ENCODE peak calls at places on chromosomes 16 and 17, in eight cellular contexts. T is AG10803, H is omental fat pad, D is GM23338, F is adrenal gland, P is RWPE1, S is fibroblast of the aortic adventitia, G is lower leg skin. M is an unnamed sample.

GRCh38 chr17:151886-152859 is 14.8 kb downstream of the SCGB1C2 start:
- DNase-seq in T (no peak), H (peak), D (no peak), F (no peak), P (no peak), S (no peak), G (no peak), M (no peak)

GRCh38 chr17:66488874-66489273 is 186.5 kb downstream of the PRKCA start:
- DNase-seq in T (no peak), H (no peak), D (no peak), F (no peak), P (no peak), S (no peak), G (no peak), M (no peak)

GRCh38 chr17:9389116-9389515 is 186.5 kb downstream of the STX8 start:
- DNase-seq in T (peak), H (no peak), D (no peak), F (no peak), P (peak), S (peak), G (no peak), M (no peak)

GRCh38 chr17:9232591-9233270 is 211.4 kb downstream of the NTN1 start:
- DNase-seq in T (peak), H (no peak), D (no peak), F (no peak), P (no peak), S (no peak), G (no peak), M (no peak)

GRCh38 chr16:87789437-87790277 is 23.9 kb upstream of the KLHDC4 start:
- DNase-seq in T (peak), H (no peak), D (no peak), F (no peak), P (peak), S (peak), G (peak), M (no peak)

GRCh38 chr16:54446639-54447038 is 160.1 kb upstream of the IRX3 start:
- DNase-seq in T (peak), H (no peak), D (no peak), F (peak), P (peak), S (peak), G (peak), M (no peak)

GRCh38 chr16:89172171-89172900 is 788 bp downstream of the CDH15 start:
- DNase-seq in T (no peak), H (no peak), D (no peak), F (peak), P (no peak), S (no peak), G (no peak), M (no peak)

GRCh38 chr17:71192039-71192555 is 928.7 kb upstream of the SOX9 start:
- DNase-seq in T (no peak), H (no peak), D (no peak), F (no peak), P (no peak), S (no peak), G (no peak), M (no peak)

GRCh38 chr16:65117701-65118448 is 4.0 kb downstream of the CDH11 start:
- DNase-seq in T (peak), H (no peak), D (peak), F (peak), P (peak), S (peak), G (peak), M (peak)

GRCh38 chr16:28838558-28838918 is 7.6 kb downstream of the TUFM start:
- DNase-seq in T (no peak), H (no peak), D (no peak), F (no peak), P (no peak), S (no peak), G (no peak), M (no peak)

GRCh38 chr17:32684087-32684828 is 192.7 kb downstream of the MYO1D start:
- DNase-seq in T (no peak), H (no peak), D (no peak), F (no peak), P (peak), S (no peak), G (no peak), M (no peak)

GRCh38 chr17:58487589-58488427 is at the start of gene HSF5:
- DNase-seq in T (no peak), H (no peak), D (peak), F (no peak), P (no peak), S (no peak), G (no peak), M (no peak)

GRCh38 chr17:18980682-18981384 is 23.7 kb downstream of the FAM83G start:
- DNase-seq in T (no peak), H (no peak), D (no peak), F (no peak), P (no peak), S (peak), G (no peak), M (no peak)

GRCh38 chr17:55440391-55440790 is 18.8 kb upstream of the MMD start:
- DNase-seq in T (no peak), H (no peak), D (no peak), F (no peak), P (no peak), S (no peak), G (no peak), M (no peak)

GRCh38 chr17:63171428-63172205 is 205.6 kb downstream of the TANC2 start:
- DNase-seq in T (peak), H (no peak), D (no peak), F (no peak), P (no peak), S (peak), G (no peak), M (no peak)

GRCh38 chr17:50129303-50129945 is 536 bp downstream of the SAMD14 start:
- DNase-seq in T (peak), H (no peak), D (peak), F (peak), P (no peak), S (no peak), G (no peak), M (peak)

GRCh38 chr16:87145181-87146176 is 171.7 kb downstream of the C16orf95 start:
- DNase-seq in T (peak), H (no peak), D (no peak), F (no peak), P (peak), S (peak), G (no peak), M (no peak)

GRCh38 chr16:85229869-85230416 is 117.7 kb upstream of the CIBAR2 start:
- DNase-seq in T (no peak), H (no peak), D (no peak), F (no peak), P (no peak), S (no peak), G (no peak), M (no peak)

GRCh38 chr16:62213763-62214162 is 177.5 kb upstream of the CDH8 start:
- DNase-seq in T (no peak), H (no peak), D (peak), F (no peak), P (no peak), S (no peak), G (no peak), M (no peak)

GRCh38 chr17:51487947-51488346 is 227.6 kb downstream of the UTP18 start:
- DNase-seq in T (no peak), H (no peak), D (peak), F (no peak), P (peak), S (no peak), G (no peak), M (no peak)

GRCh38 chr17:83161298-83162034 is 82.1 kb downstream of the METRNL start:
- DNase-seq in T (peak), H (no peak), D (no peak), F (no peak), P (no peak), S (peak), G (peak), M (no peak)

GRCh38 chr17:51352798-51353197 is 92.5 kb downstream of the UTP18 start:
- DNase-seq in T (no peak), H (no peak), D (no peak), F (no peak), P (no peak), S (no peak), G (no peak), M (no peak)

DNA sequence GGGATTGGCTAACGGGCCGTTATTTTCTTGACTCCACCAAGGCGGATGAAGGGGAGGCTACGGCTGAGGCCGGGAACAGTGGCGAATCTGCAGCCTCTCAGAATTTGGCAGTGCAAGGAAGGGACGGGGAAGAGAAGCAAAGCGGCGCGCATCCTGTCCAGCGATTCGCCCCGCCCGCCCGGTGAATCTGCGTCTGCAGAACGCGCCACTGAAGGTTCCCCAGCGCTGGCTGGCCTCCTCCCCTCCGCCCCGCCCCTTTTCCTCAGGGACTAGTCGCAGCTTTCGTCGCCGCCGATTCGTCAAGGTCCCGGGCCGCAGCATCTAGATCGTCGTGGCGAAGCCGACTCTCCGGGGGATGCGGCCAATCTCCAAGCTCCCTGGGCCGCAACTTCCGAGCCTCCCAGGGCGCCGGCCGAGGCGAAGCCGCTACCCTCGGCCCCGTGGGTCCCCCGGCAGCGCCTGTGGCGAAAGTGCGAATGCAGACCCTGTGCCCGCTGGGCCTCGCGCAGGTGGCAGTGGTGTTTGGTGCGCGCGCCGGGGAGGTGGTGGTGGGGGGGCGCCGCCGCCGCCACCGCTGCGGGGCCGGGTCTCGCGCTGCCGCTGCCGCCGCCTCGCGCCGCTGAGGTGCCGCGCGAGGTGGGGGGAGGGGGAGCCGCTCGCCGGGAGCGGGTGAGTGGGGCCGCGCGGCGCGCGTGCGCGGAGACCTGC is at the start of gene SETD1A:
- DNase-seq in T (peak), H (peak), D (peak), F (peak), P (peak), S (peak), G (peak), M (peak)
- TF ChIP-seq CTCF in T (no peak), H (no peak), D (no peak), F (no peak), P (no peak), S (no peak), G (no peak), M (no peak)

GRCh38 chr16:29915590-29916247 is 10.3 kb downstream of the KCTD13 start:
- DNase-seq in T (no peak), H (no peak), D (no peak), F (no peak), P (no peak), S (no peak), G (no peak), M (no peak)
- TF ChIP-seq CTCF in T (no peak), H (no peak), D (no peak), F (no peak), P (no peak), S (no peak), G (no peak), M (no peak)

DNA sequence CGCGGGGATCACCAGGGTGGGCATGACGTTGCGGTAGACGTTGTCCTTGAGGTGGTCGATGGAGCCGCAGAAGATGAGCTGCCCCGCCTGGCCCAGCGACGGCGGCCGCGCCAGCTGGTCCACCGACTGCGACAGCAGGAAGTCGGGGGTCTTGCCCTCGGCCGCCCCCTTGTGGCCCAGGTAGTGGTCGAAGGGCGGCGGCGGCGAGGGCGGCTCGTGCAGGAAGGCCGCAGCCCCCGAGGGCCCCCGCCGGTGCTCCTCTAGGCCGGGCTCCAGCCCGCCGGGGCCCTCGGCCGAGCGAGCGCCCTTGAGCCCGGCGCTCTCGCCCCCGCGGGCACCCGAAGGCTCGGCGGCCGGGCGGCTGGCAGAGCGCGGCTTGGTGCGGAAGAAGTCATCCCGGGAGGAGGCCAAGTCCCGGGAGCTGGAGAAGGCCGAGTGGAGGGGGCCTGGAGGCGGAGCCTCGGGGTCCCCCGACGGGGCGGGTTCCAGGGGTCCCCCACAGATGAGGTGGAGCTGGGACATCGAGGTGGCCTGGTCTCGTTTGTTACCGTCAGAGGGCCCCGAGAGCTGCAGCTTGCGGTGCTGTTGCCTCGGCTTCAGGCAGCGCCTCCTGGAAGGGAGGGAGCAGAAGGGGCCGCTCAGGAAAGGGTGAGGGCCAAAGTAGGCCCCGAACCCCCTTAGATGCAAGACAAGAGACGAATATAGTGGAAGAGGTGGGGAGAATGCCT is 8.9 kb downstream of the FAM171A2 start:
- DNase-seq in T (no peak), H (no peak), D (peak), F (no peak), P (no peak), S (no peak), G (no peak), M (peak)
- TF ChIP-seq CTCF in T (no peak), H (no peak), D (peak), F (no peak), P (peak), S (peak), G (no peak), M (peak)

GRCh38 chr17:28881533-28882056 is 15.9 kb downstream of the FLOT2 start:
- DNase-seq in T (no peak), H (no peak), D (no peak), F (no peak), P (no peak), S (no peak), G (no peak), M (no peak)

GRCh38 chr17:28878158-28878910 is 19.2 kb downstream of the FLOT2 start:
- DNase-seq in T (no peak), H (no peak), D (no peak), F (no peak), P (no peak), S (no peak), G (no peak), M (no peak)

GRCh38 chr17:28879886-28880571 is 17.5 kb downstream of the FLOT2 start:
- DNase-seq in T (no peak), H (no peak), D (no peak), F (no peak), P (no peak), S (no peak), G (no peak), M (no peak)

GRCh38 chr17:28880572-28880945 is 17.0 kb downstream of the FLOT2 start:
- DNase-seq in T (no peak), H (no peak), D (no peak), F (no peak), P (no peak), S (no peak), G (no peak), M (no peak)

DNA sequence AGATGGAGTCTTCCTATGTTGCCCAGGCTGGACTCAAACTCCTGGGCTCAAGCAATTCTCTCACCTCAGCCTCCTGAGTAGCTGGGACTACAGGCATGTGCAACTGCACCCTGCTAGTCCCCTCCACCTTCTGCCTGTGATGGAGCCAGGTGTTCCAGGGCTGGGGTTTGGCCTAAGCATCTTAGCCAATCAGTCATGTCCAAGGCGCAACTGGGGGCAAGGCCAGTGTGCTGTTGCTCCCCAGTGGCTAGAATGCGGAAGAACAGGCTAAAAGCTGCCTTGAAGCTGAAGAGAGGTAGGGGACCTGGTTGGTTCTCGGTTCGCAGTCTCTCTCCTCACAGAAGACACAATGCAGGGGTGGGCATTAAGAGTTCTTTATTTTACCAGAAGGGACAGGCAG is 18.6 kb downstream of the FLOT2 start:
- DNase-seq in T (peak), H (no peak), D (peak), F (no peak), P (peak), S (peak), G (no peak), M (no peak)
- TF ChIP-seq CTCF in T (peak), H (no peak), D (peak), F (no peak), P (no peak), S (peak), G (no peak), M (no peak)

DNA sequence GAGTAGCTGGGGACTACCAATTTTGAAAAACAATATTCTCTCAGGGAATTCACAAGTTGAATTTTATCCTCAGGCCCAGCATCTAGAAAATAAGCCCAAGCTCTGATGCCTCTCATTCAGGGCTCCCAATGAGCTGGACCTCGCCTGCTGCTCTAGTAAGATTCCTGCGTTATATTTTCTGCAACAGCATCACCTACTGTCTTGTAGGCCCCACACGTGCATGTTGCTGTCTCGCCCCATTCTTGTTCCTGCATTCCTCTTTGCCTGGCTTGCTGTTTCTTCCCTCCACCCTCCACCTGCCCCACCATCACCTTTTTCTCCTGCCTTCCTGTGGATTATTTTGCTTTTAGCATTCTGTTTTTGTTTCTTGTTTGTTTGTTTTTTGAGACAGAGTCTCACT is 8.3 kb upstream of the ST6GALNAC2 start:
- DNase-seq in T (no peak), H (no peak), D (no peak), F (no peak), P (no peak), S (no peak), G (no peak), M (no peak)
- TF ChIP-seq CTCF in T (no peak), H (no peak), D (peak), F (no peak), P (no peak), S (no peak), G (no peak), M (no peak)

DNA sequence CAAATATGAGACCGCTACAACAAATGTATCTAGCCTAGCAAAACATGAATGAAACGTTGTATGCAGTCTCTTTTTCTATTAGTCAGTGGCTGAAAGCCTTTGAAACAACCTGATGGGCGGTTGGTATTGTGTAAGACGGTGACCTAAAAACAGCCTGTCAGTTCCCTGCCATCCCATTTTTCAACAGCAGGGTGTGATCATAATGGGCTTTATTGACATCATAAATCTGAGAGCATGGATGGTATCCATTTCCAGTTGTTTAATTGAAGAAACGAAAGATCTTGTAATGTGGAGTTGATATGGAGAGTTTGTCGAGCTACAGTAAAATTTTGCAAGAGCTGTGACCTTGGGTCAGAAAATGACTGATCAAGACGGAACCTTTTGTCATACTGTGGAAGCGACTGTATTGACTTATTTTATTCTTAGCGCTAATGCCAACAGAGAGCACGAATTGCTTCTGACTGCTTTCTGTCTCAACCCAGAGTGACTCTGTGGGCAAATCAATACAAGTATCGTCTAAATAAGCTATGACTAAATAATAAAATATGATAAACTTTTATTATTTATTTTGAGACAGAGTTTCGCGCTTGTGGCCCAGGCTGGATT is 12.3 kb upstream of the MEIOB start:
- DNase-seq in T (peak), H (no peak), D (peak), F (no peak), P (no peak), S (no peak), G (no peak), M (no peak)
- TF ChIP-seq CTCF in T (peak), H (no peak), D (peak), F (no peak), P (no peak), S (peak), G (no peak), M (peak)

GRCh38 chr17:56630202-56630601 is 36.7 kb downstream of the NOG start:
- DNase-seq in T (no peak), H (no peak), D (no peak), F (no peak), P (no peak), S (no peak), G (no peak), M (no peak)

GRCh38 chr17:56633681-56634080 is 40.2 kb downstream of the NOG start:
- DNase-seq in T (no peak), H (no peak), D (no peak), F (no peak), P (no peak), S (no peak), G (no peak), M (no peak)

GRCh38 chr17:56624947-56625346 is 31.4 kb downstream of the NOG start:
- DNase-seq in T (no peak), H (no peak), D (peak), F (no peak), P (no peak), S (no peak), G (no peak), M (no peak)

GRCh38 chr17:56624315-56624714 is 30.8 kb downstream of the NOG start:
- DNase-seq in T (peak), H (no peak), D (no peak), F (no peak), P (no peak), S (no peak), G (no peak), M (no peak)

GRCh38 chr17:56629450-56630187 is 36.1 kb downstream of the NOG start:
- DNase-seq in T (peak), H (no peak), D (peak), F (no peak), P (peak), S (peak), G (no peak), M (no peak)
- TF ChIP-seq CTCF in T (peak), H (no peak), D (peak), F (no peak), P (peak), S (peak), G (no peak), M (no peak)

M was measured in mesothelial cell of epicardium.